ENCODE peak calls at places on chromosomes 16 and 17, in nine cellular contexts. One of them, this sample, is unnamed.

GRCh38 chr17:5184284-5184683 is 7.4 kb downstream of the ZNF594 start:
- DNase-seq in colonic mucosa: no peak
- DNase-seq in GM12878: no peak
- DNase-seq in gastrocnemius medialis: no peak
- DNase-seq in thoracic aorta: no peak
- DNase-seq in OCI-LY7: no peak
- DNase-seq in Caco-2: no peak
- DNase-seq in Peyer's patch: no peak
- DNase-seq in SK-N-SH: no peak
- DNase-seq in this sample: no peak

GRCh38 chr16:83926726-83927397 is 26.2 kb upstream of the OSGIN1 start:
- DNase-seq in Caco-2: peak; percentile 95
- DNase-seq in Peyer's patch: peak; percentile 89
- DNase-seq in SK-N-SH: peak; percentile 90
- DNase-seq in thoracic aorta: peak; percentile 38
- DNase-seq in GM12878: no peak
- DNase-seq in gastrocnemius medialis: peak; percentile 64
- DNase-seq in colonic mucosa: peak; percentile 84
- DNase-seq in OCI-LY7: peak; percentile 45
- DNase-seq in this sample: peak; percentile 7

GRCh38 chr17:43615952-43616351 is 45.8 kb downstream of the MEOX1 start:
- DNase-seq in OCI-LY7: no peak
- DNase-seq in Peyer's patch: no peak
- DNase-seq in colonic mucosa: no peak
- DNase-seq in gastrocnemius medialis: no peak
- DNase-seq in SK-N-SH: no peak
- DNase-seq in GM12878: no peak
- DNase-seq in thoracic aorta: no peak
- DNase-seq in Caco-2: no peak
- DNase-seq in this sample: no peak

GRCh38 chr16:11989238-11990160 is 13.0 kb downstream of the SNX29 start:
- DNase-seq in Peyer's patch: no peak
- DNase-seq in gastrocnemius medialis: no peak
- DNase-seq in thoracic aorta: no peak
- DNase-seq in Caco-2: no peak
- DNase-seq in colonic mucosa: no peak
- DNase-seq in GM12878: no peak
- DNase-seq in SK-N-SH: no peak
- DNase-seq in OCI-LY7: no peak
- DNase-seq in this sample: no peak

GRCh38 chr16:67664871-67665270 is 1.7 kb downstream of the ENKD1 start:
- DNase-seq in SK-N-SH: no peak
- DNase-seq in thoracic aorta: no peak
- DNase-seq in gastrocnemius medialis: no peak
- DNase-seq in Peyer's patch: no peak
- DNase-seq in GM12878: no peak
- DNase-seq in colonic mucosa: no peak
- DNase-seq in OCI-LY7: no peak
- DNase-seq in Caco-2: no peak
- DNase-seq in this sample: no peak

GRCh38 chr17:77049440-77049839 is 91.3 kb upstream of the SEC14L1 start:
- DNase-seq in SK-N-SH: no peak
- DNase-seq in Peyer's patch: no peak
- DNase-seq in thoracic aorta: no peak
- DNase-seq in OCI-LY7: peak; percentile 37
- DNase-seq in colonic mucosa: no peak
- DNase-seq in gastrocnemius medialis: no peak
- DNase-seq in GM12878: no peak
- DNase-seq in Caco-2: no peak
- DNase-seq in this sample: no peak

GRCh38 chr17:58417300-58418092 is at the start of gene RNF43:
- DNase-seq in GM12878: peak; percentile 98
- DNase-seq in SK-N-SH: peak; percentile 90
- DNase-seq in thoracic aorta: peak; percentile 58
- DNase-seq in OCI-LY7: peak; percentile 89
- DNase-seq in Peyer's patch: peak; percentile 93
- DNase-seq in gastrocnemius medialis: peak; percentile 84
- DNase-seq in Caco-2: peak; percentile 98
- DNase-seq in colonic mucosa: peak; percentile 98
- DNase-seq in this sample: peak; percentile 41

GRCh38 chr16:64983983-64984382 is 137.9 kb downstream of the CDH11 start:
- DNase-seq in OCI-LY7: peak; percentile 43
- DNase-seq in gastrocnemius medialis: no peak
- DNase-seq in Peyer's patch: no peak
- DNase-seq in SK-N-SH: peak; percentile 32
- DNase-seq in Caco-2: peak; percentile 51
- DNase-seq in GM12878: no peak
- DNase-seq in colonic mucosa: peak; percentile 26
- DNase-seq in thoracic aorta: no peak
- DNase-seq in this sample: no peak

GRCh38 chr17:77314601-77315000 is 173.8 kb downstream of the SEC14L1 start:
- DNase-seq in Peyer's patch: peak; percentile 21
- DNase-seq in Caco-2: no peak
- DNase-seq in colonic mucosa: no peak
- DNase-seq in gastrocnemius medialis: peak; percentile 9
- DNase-seq in GM12878: no peak
- DNase-seq in OCI-LY7: no peak
- DNase-seq in thoracic aorta: no peak
- DNase-seq in SK-N-SH: peak; percentile 32
- DNase-seq in this sample: no peak

GRCh38 chr16:67163164-67163902 is 1.2 kb upstream of the HSF4 start:
- DNase-seq in SK-N-SH: peak; percentile 83
- DNase-seq in Peyer's patch: peak; percentile 59
- DNase-seq in OCI-LY7: no peak
- DNase-seq in GM12878: no peak
- DNase-seq in colonic mucosa: peak; percentile 42
- DNase-seq in Caco-2: no peak
- DNase-seq in thoracic aorta: no peak
- DNase-seq in gastrocnemius medialis: peak; percentile 78
- DNase-seq in this sample: no peak

GRCh38 chr16:2924901-2925820 is 13.4 kb downstream of the FLYWCH1 start:
- DNase-seq in gastrocnemius medialis: no peak
- DNase-seq in GM12878: no peak
- DNase-seq in colonic mucosa: no peak
- DNase-seq in Peyer's patch: no peak
- DNase-seq in Caco-2: no peak
- DNase-seq in SK-N-SH: peak; percentile 11
- DNase-seq in OCI-LY7: no peak
- DNase-seq in thoracic aorta: no peak
- DNase-seq in this sample: no peak

GRCh38 chr16:9578459-9578858 is 487.0 kb downstream of the HAPSTR1 start:
- DNase-seq in SK-N-SH: no peak
- DNase-seq in thoracic aorta: no peak
- DNase-seq in OCI-LY7: no peak
- DNase-seq in gastrocnemius medialis: no peak
- DNase-seq in Peyer's patch: no peak
- DNase-seq in Caco-2: no peak
- DNase-seq in GM12878: no peak
- DNase-seq in colonic mucosa: no peak
- DNase-seq in this sample: no peak

GRCh38 chr16:23423496-23424049 is 29.4 kb downstream of the COG7 start:
- DNase-seq in Peyer's patch: peak; percentile 59
- DNase-seq in GM12878: no peak
- DNase-seq in Caco-2: no peak
- DNase-seq in thoracic aorta: peak; percentile 82
- DNase-seq in OCI-LY7: no peak
- DNase-seq in gastrocnemius medialis: peak; percentile 67
- DNase-seq in SK-N-SH: no peak
- DNase-seq in colonic mucosa: peak; percentile 90
- DNase-seq in this sample: peak; percentile 97

GRCh38 chr17:27756467-27757371 is 43.6 kb downstream of the NOS2 start:
- DNase-seq in Peyer's patch: peak; percentile 70
- DNase-seq in colonic mucosa: peak; percentile 58
- DNase-seq in GM12878: no peak
- DNase-seq in gastrocnemius medialis: no peak
- DNase-seq in thoracic aorta: no peak
- DNase-seq in Caco-2: peak; percentile 87
- DNase-seq in OCI-LY7: peak; percentile 51
- DNase-seq in SK-N-SH: peak; percentile 53
- DNase-seq in this sample: no peak

GRCh38 chr17:44024853-44025252 is 10.1 kb upstream of the TMEM101 start:
- DNase-seq in gastrocnemius medialis: no peak
- DNase-seq in thoracic aorta: no peak
- DNase-seq in Peyer's patch: no peak
- DNase-seq in colonic mucosa: no peak
- DNase-seq in Caco-2: no peak
- DNase-seq in OCI-LY7: no peak
- DNase-seq in SK-N-SH: peak; percentile 23
- DNase-seq in GM12878: no peak
- DNase-seq in this sample: no peak

GRCh38 chr17:45428954-45429337 is 3.7 kb downstream of the ARHGAP27 start:
- DNase-seq in gastrocnemius medialis: no peak
- DNase-seq in SK-N-SH: no peak
- DNase-seq in thoracic aorta: no peak
- DNase-seq in OCI-LY7: peak; percentile 60
- DNase-seq in Peyer's patch: no peak
- DNase-seq in GM12878: no peak
- DNase-seq in colonic mucosa: no peak
- DNase-seq in Caco-2: no peak
- DNase-seq in this sample: no peak

GRCh38 chr17:73536700-73537680 is 107.3 kb downstream of the SDK2 start:
- DNase-seq in Peyer's patch: no peak
- DNase-seq in colonic mucosa: no peak
- DNase-seq in OCI-LY7: no peak
- DNase-seq in Caco-2: no peak
- DNase-seq in GM12878: no peak
- DNase-seq in thoracic aorta: no peak
- DNase-seq in gastrocnemius medialis: no peak
- DNase-seq in SK-N-SH: peak; percentile 85
- DNase-seq in this sample: no peak

GRCh38 chr17:20032636-20033035 is 23.5 kb downstream of the SPECC1 start:
- DNase-seq in colonic mucosa: no peak
- DNase-seq in OCI-LY7: no peak
- DNase-seq in SK-N-SH: no peak
- DNase-seq in thoracic aorta: no peak
- DNase-seq in Peyer's patch: no peak
- DNase-seq in gastrocnemius medialis: no peak
- DNase-seq in GM12878: no peak
- DNase-seq in Caco-2: no peak
- DNase-seq in this sample: no peak

GRCh38 chr16:85444879-85445778 is 168.0 kb upstream of the GSE1 start:
- DNase-seq in Peyer's patch: no peak
- DNase-seq in OCI-LY7: peak; percentile 80
- DNase-seq in Caco-2: peak; percentile 50
- DNase-seq in GM12878: no peak
- DNase-seq in colonic mucosa: peak; percentile 71
- DNase-seq in SK-N-SH: peak; percentile 87
- DNase-seq in thoracic aorta: no peak
- DNase-seq in gastrocnemius medialis: no peak
- DNase-seq in this sample: no peak

GRCh38 chr16:85448557-85449194 is 164.4 kb upstream of the GSE1 start:
- DNase-seq in Caco-2: peak; percentile 92
- DNase-seq in thoracic aorta: no peak
- DNase-seq in colonic mucosa: peak; percentile 85
- DNase-seq in GM12878: no peak
- DNase-seq in SK-N-SH: peak; percentile 86
- DNase-seq in OCI-LY7: peak; percentile 87
- DNase-seq in Peyer's patch: peak; percentile 75
- DNase-seq in gastrocnemius medialis: no peak
- DNase-seq in this sample: no peak

GRCh38 chr16:85447657-85448313 is 165.3 kb upstream of the GSE1 start:
- DNase-seq in colonic mucosa: no peak
- DNase-seq in thoracic aorta: no peak
- DNase-seq in SK-N-SH: no peak
- DNase-seq in Caco-2: no peak
- DNase-seq in OCI-LY7: no peak
- DNase-seq in gastrocnemius medialis: no peak
- DNase-seq in Peyer's patch: no peak
- DNase-seq in GM12878: no peak
- DNase-seq in this sample: no peak

GRCh38 chr16:85445779-85446222 is 167.3 kb upstream of the GSE1 start:
- DNase-seq in SK-N-SH: peak; percentile 79
- DNase-seq in gastrocnemius medialis: no peak
- DNase-seq in GM12878: no peak
- DNase-seq in OCI-LY7: no peak
- DNase-seq in thoracic aorta: no peak
- DNase-seq in colonic mucosa: peak; percentile 71
- DNase-seq in Peyer's patch: no peak
- DNase-seq in Caco-2: no peak
- DNase-seq in this sample: no peak

GRCh38 chr16:85446846-85447656 is 166.1 kb upstream of the GSE1 start:
- DNase-seq in colonic mucosa: no peak
- DNase-seq in SK-N-SH: no peak
- DNase-seq in OCI-LY7: peak; percentile 91
- DNase-seq in gastrocnemius medialis: peak; percentile 82
- DNase-seq in Peyer's patch: no peak
- DNase-seq in GM12878: peak; percentile 39
- DNase-seq in thoracic aorta: no peak
- DNase-seq in Caco-2: no peak
- DNase-seq in this sample: no peak
- TF ChIP-seq CTCF in colonic mucosa: no peak
- TF ChIP-seq CTCF in SK-N-SH: no peak
- TF ChIP-seq CTCF in OCI-LY7: peak; percentile 71
- TF ChIP-seq CTCF in gastrocnemius medialis: peak; percentile 48
- TF ChIP-seq CTCF in Peyer's patch: no peak
- TF ChIP-seq CTCF in GM12878: peak; percentile 43
- TF ChIP-seq CTCF in thoracic aorta: no peak
- TF ChIP-seq CTCF in Caco-2: no peak
- TF ChIP-seq CTCF in this sample: no peak

GRCh38 chr16:73051216-73051615 is 3.3 kb upstream of the ZFHX3 start:
- DNase-seq in SK-N-SH: no peak
- DNase-seq in thoracic aorta: no peak
- DNase-seq in gastrocnemius medialis: peak; percentile 16
- DNase-seq in OCI-LY7: no peak
- DNase-seq in Peyer's patch: no peak
- DNase-seq in GM12878: no peak
- DNase-seq in colonic mucosa: no peak
- DNase-seq in Caco-2: no peak
- DNase-seq in this sample: no peak
- H3K4me3 ChIP-seq in SK-N-SH: no peak overlapping the region
- H3K4me3 ChIP-seq in thoracic aorta: peak overlapping the region; percentile 89
- H3K4me3 ChIP-seq in gastrocnemius medialis: peak overlapping the region; percentile 6
- H3K4me3 ChIP-seq in OCI-LY7: no peak overlapping the region
- H3K4me3 ChIP-seq in Peyer's patch: no peak overlapping the region
- H3K4me3 ChIP-seq in GM12878: no peak overlapping the region
- H3K4me3 ChIP-seq in colonic mucosa: no peak overlapping the region
- H3K4me3 ChIP-seq in Caco-2: no peak overlapping the region
- H3K4me3 ChIP-seq in this sample: no peak overlapping the region

DNA sequence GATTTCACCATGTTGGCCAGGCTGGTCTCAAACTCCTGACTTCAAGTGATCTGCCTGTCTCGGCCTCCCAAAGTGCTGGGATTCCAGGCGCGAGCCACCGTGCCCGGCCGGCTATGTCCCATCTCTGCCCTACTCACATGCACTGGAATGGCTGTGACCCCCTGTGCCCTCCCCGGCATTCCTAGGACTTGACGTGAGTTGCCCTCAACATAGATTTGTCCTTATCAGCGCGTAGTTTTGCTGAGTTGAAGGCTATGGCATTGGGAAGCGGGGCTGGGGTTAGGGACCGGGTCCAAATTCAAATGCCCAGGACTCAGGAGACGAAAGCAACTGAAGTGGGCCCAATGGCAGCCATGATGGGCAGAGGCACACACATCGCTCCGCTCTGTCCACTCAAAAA is 5.8 kb downstream of the UNC13D start:
- DNase-seq in Caco-2: no peak
- DNase-seq in SK-N-SH: no peak
- DNase-seq in colonic mucosa: no peak
- DNase-seq in GM12878: no peak
- DNase-seq in Peyer's patch: no peak
- DNase-seq in OCI-LY7: no peak
- DNase-seq in thoracic aorta: no peak
- DNase-seq in gastrocnemius medialis: no peak
- DNase-seq in this sample: no peak
- H3K36me3 ChIP-seq in Caco-2: no peaks in the 10 kb centered on the region
- H3K36me3 ChIP-seq in SK-N-SH: no peaks in the 10 kb centered on the region
- H3K36me3 ChIP-seq in colonic mucosa: no peaks in the 10 kb centered on the region
- H3K36me3 ChIP-seq in GM12878: no peaks in the 10 kb centered on the region
- H3K36me3 ChIP-seq in Peyer's patch: no peaks in the 10 kb centered on the region
- H3K36me3 ChIP-seq in OCI-LY7: no peaks in the 10 kb centered on the region
- H3K36me3 ChIP-seq in thoracic aorta: peaks cover 9% of the 10 kb centered on the region
- H3K36me3 ChIP-seq in gastrocnemius medialis: peaks cover 3% of the 10 kb centered on the region
- H3K36me3 ChIP-seq in this sample: no peaks in the 10 kb centered on the region

GRCh38 chr17:70100983-70101382 is 26.0 kb downstream of the KCNJ16 start:
- DNase-seq in colonic mucosa: no peak
- DNase-seq in GM12878: no peak
- DNase-seq in thoracic aorta: no peak
- DNase-seq in gastrocnemius medialis: no peak
- DNase-seq in Peyer's patch: no peak
- DNase-seq in Caco-2: peak; percentile 16
- DNase-seq in OCI-LY7: no peak
- DNase-seq in SK-N-SH: peak; percentile 11
- DNase-seq in this sample: no peak
- TF ChIP-seq CTCF in colonic mucosa: no peak
- TF ChIP-seq CTCF in GM12878: no peak
- TF ChIP-seq CTCF in thoracic aorta: no peak
- TF ChIP-seq CTCF in gastrocnemius medialis: no peak
- TF ChIP-seq CTCF in Peyer's patch: no peak
- TF ChIP-seq CTCF in Caco-2: peak; percentile 23
- TF ChIP-seq CTCF in OCI-LY7: peak; percentile 45
- TF ChIP-seq CTCF in SK-N-SH: peak; percentile 43
- TF ChIP-seq CTCF in this sample: no peak

This sample was measured in BJ.